ENCODE peak calls at places on chromosomes 16 and 17, in six cellular contexts. One of them, this sample, is unnamed.
A peak's percentile ranks its signal among the peaks of the same experiment; 100 is the strongest.

GRCh38 chr16:49514391-49514980 is 140.9 kb downstream of the C16orf78 start:
- DNase-seq in CD4-positive, alpha-beta memory T cell: no peak
- DNase-seq in iris pigment epithelial cell: no peak
- DNase-seq in cerebellar cortex: no peak
- DNase-seq in Right ventricle myocardium superior: no peak
- DNase-seq in small intestine: no peak
- DNase-seq in this sample: no peak

GRCh38 chr16:58435779-58436178 is 43.5 kb downstream of the GINS3 start:
- DNase-seq in CD4-positive, alpha-beta memory T cell: no peak
- DNase-seq in iris pigment epithelial cell: no peak
- DNase-seq in cerebellar cortex: no peak
- DNase-seq in Right ventricle myocardium superior: no peak
- DNase-seq in small intestine: no peak
- DNase-seq in this sample: no peak

GRCh38 chr16:86761117-86761971 is 183.0 kb downstream of the FOXL1 start:
- DNase-seq in CD4-positive, alpha-beta memory T cell: peak; percentile 11
- DNase-seq in iris pigment epithelial cell: peak; percentile 68
- DNase-seq in cerebellar cortex: no peak
- DNase-seq in Right ventricle myocardium superior: peak; percentile 77
- DNase-seq in small intestine: peak; percentile 29
- DNase-seq in this sample: peak; percentile 51

GRCh38 chr17:78026381-78026780 is 67.9 kb downstream of the TNRC6C start:
- DNase-seq in CD4-positive, alpha-beta memory T cell: no peak
- DNase-seq in iris pigment epithelial cell: peak; percentile 23
- DNase-seq in cerebellar cortex: no peak
- DNase-seq in Right ventricle myocardium superior: no peak
- DNase-seq in small intestine: no peak
- DNase-seq in this sample: no peak

GRCh38 chr17:17663160-17664072 is 17.8 kb upstream of the RAI1 start:
- DNase-seq in CD4-positive, alpha-beta memory T cell: peak; percentile 76
- DNase-seq in iris pigment epithelial cell: peak; percentile 99
- DNase-seq in cerebellar cortex: peak; percentile 59
- DNase-seq in Right ventricle myocardium superior: peak; percentile 56
- DNase-seq in small intestine: peak; percentile 62
- DNase-seq in this sample: peak; percentile 96

GRCh38 chr16:77317059-77317458 is 117.8 kb downstream of the ADAMTS18 start:
- DNase-seq in CD4-positive, alpha-beta memory T cell: no peak
- DNase-seq in iris pigment epithelial cell: no peak
- DNase-seq in cerebellar cortex: no peak
- DNase-seq in Right ventricle myocardium superior: no peak
- DNase-seq in small intestine: no peak
- DNase-seq in this sample: no peak

GRCh38 chr16:85234310-85235235 is 122.3 kb upstream of the CIBAR2 start:
- DNase-seq in CD4-positive, alpha-beta memory T cell: no peak
- DNase-seq in iris pigment epithelial cell: peak; percentile 91
- DNase-seq in cerebellar cortex: peak; percentile 75
- DNase-seq in Right ventricle myocardium superior: peak; percentile 78
- DNase-seq in small intestine: no peak
- DNase-seq in this sample: peak; percentile 76

GRCh38 chr17:79925242-79925957 is 86.2 kb upstream of the CBX4 start:
- DNase-seq in CD4-positive, alpha-beta memory T cell: no peak
- DNase-seq in iris pigment epithelial cell: peak; percentile 41
- DNase-seq in cerebellar cortex: peak; percentile 11
- DNase-seq in Right ventricle myocardium superior: peak; percentile 81
- DNase-seq in small intestine: peak; percentile 85
- DNase-seq in this sample: peak; percentile 19

GRCh38 chr16:50011707-50012106 is 13.3 kb upstream of the CNEP1R1 start:
- DNase-seq in CD4-positive, alpha-beta memory T cell: no peak
- DNase-seq in iris pigment epithelial cell: peak; percentile 34
- DNase-seq in cerebellar cortex: no peak
- DNase-seq in Right ventricle myocardium superior: no peak
- DNase-seq in small intestine: no peak
- DNase-seq in this sample: no peak

GRCh38 chr16:47664653-47665325 is 203.7 kb downstream of the PHKB start:
- DNase-seq in CD4-positive, alpha-beta memory T cell: no peak
- DNase-seq in iris pigment epithelial cell: no peak
- DNase-seq in cerebellar cortex: no peak
- DNase-seq in Right ventricle myocardium superior: no peak
- DNase-seq in small intestine: peak; percentile 51
- DNase-seq in this sample: no peak

GRCh38 chr17:39666601-39667261 is 1.5 kb upstream of the PNMT start:
- DNase-seq in CD4-positive, alpha-beta memory T cell: no peak
- DNase-seq in iris pigment epithelial cell: no peak
- DNase-seq in cerebellar cortex: peak; percentile 23
- DNase-seq in Right ventricle myocardium superior: peak; percentile 86
- DNase-seq in small intestine: peak; percentile 54
- DNase-seq in this sample: no peak

GRCh38 chr17:64964796-64965195 is 45.5 kb upstream of the LRRC37A3 start:
- DNase-seq in CD4-positive, alpha-beta memory T cell: no peak
- DNase-seq in iris pigment epithelial cell: peak; percentile 16
- DNase-seq in cerebellar cortex: no peak
- DNase-seq in Right ventricle myocardium superior: no peak
- DNase-seq in small intestine: no peak
- DNase-seq in this sample: peak; percentile 52

GRCh38 chr17:1144139-1144538 is 35.6 kb downstream of the ABR start:
- DNase-seq in CD4-positive, alpha-beta memory T cell: no peak
- DNase-seq in iris pigment epithelial cell: no peak
- DNase-seq in cerebellar cortex: no peak
- DNase-seq in Right ventricle myocardium superior: no peak
- DNase-seq in small intestine: no peak
- DNase-seq in this sample: no peak

GRCh38 chr16:82294874-82295273 is 124.8 kb upstream of the MPHOSPH6 start:
- DNase-seq in CD4-positive, alpha-beta memory T cell: no peak
- DNase-seq in iris pigment epithelial cell: no peak
- DNase-seq in cerebellar cortex: no peak
- DNase-seq in Right ventricle myocardium superior: no peak
- DNase-seq in small intestine: no peak
- DNase-seq in this sample: no peak

GRCh38 chr17:57602896-57603295 is 142.2 kb downstream of the CCDC182 start:
- DNase-seq in CD4-positive, alpha-beta memory T cell: no peak
- DNase-seq in iris pigment epithelial cell: no peak
- DNase-seq in cerebellar cortex: peak; percentile 49
- DNase-seq in Right ventricle myocardium superior: no peak
- DNase-seq in small intestine: no peak
- DNase-seq in this sample: no peak

GRCh38 chr16:15953929-15954813 is 4.8 kb downstream of the ABCC1 start:
- DNase-seq in CD4-positive, alpha-beta memory T cell: no peak
- DNase-seq in iris pigment epithelial cell: no peak
- DNase-seq in cerebellar cortex: no peak
- DNase-seq in Right ventricle myocardium superior: no peak
- DNase-seq in small intestine: no peak
- DNase-seq in this sample: no peak

GRCh38 chr16:68756250-68757051 is 19.4 kb downstream of the CDH1 start:
- DNase-seq in CD4-positive, alpha-beta memory T cell: peak; percentile 15
- DNase-seq in iris pigment epithelial cell: no peak
- DNase-seq in cerebellar cortex: no peak
- DNase-seq in Right ventricle myocardium superior: no peak
- DNase-seq in small intestine: peak; percentile 98
- DNase-seq in this sample: no peak

GRCh38 chr16:20242568-20243240 is 84.6 kb downstream of the GP2 start:
- DNase-seq in CD4-positive, alpha-beta memory T cell: no peak
- DNase-seq in iris pigment epithelial cell: no peak
- DNase-seq in cerebellar cortex: no peak
- DNase-seq in Right ventricle myocardium superior: no peak
- DNase-seq in small intestine: no peak
- DNase-seq in this sample: no peak

GRCh38 chr17:43917348-43918025 is 10.2 kb upstream of the MPP2 start:
- DNase-seq in CD4-positive, alpha-beta memory T cell: peak; percentile 57
- DNase-seq in iris pigment epithelial cell: peak; percentile 28
- DNase-seq in cerebellar cortex: peak; percentile 39
- DNase-seq in Right ventricle myocardium superior: peak; percentile 67
- DNase-seq in small intestine: peak; percentile 58
- DNase-seq in this sample: no peak

GRCh38 chr17:18981642-18982424 is 22.7 kb downstream of the FAM83G start:
- DNase-seq in CD4-positive, alpha-beta memory T cell: no peak
- DNase-seq in iris pigment epithelial cell: peak; percentile 75
- DNase-seq in cerebellar cortex: no peak
- DNase-seq in Right ventricle myocardium superior: no peak
- DNase-seq in small intestine: peak; percentile 97
- DNase-seq in this sample: peak; percentile 77

GRCh38 chr17:70074236-70074830 is 692 bp upstream of the KCNJ16 start:
- DNase-seq in CD4-positive, alpha-beta memory T cell: no peak
- DNase-seq in iris pigment epithelial cell: no peak
- DNase-seq in cerebellar cortex: peak; percentile 41
- DNase-seq in Right ventricle myocardium superior: no peak
- DNase-seq in small intestine: peak; percentile 14
- DNase-seq in this sample: no peak

GRCh38 chr17:46056800-46057304 is 57.8 kb downstream of the STH start:
- DNase-seq in CD4-positive, alpha-beta memory T cell: no peak
- DNase-seq in iris pigment epithelial cell: peak; percentile 88
- DNase-seq in cerebellar cortex: no peak
- DNase-seq in Right ventricle myocardium superior: no peak
- DNase-seq in small intestine: no peak
- DNase-seq in this sample: peak; percentile 73

GRCh38 chr17:63587770-63588169 is 12.9 kb upstream of the TACO1 start:
- DNase-seq in CD4-positive, alpha-beta memory T cell: no peak
- DNase-seq in iris pigment epithelial cell: no peak
- DNase-seq in cerebellar cortex: no peak
- DNase-seq in Right ventricle myocardium superior: no peak
- DNase-seq in small intestine: no peak
- DNase-seq in this sample: no peak

GRCh38 chr17:231191-231965 is 49.9 kb upstream of the DOC2B start:
- DNase-seq in CD4-positive, alpha-beta memory T cell: no peak
- DNase-seq in iris pigment epithelial cell: no peak
- DNase-seq in cerebellar cortex: no peak
- DNase-seq in Right ventricle myocardium superior: no peak
- DNase-seq in small intestine: no peak
- DNase-seq in this sample: no peak

GRCh38 chr17:9123594-9124553 is 102.6 kb downstream of the NTN1 start:
- DNase-seq in CD4-positive, alpha-beta memory T cell: no peak
- DNase-seq in iris pigment epithelial cell: no peak
- DNase-seq in cerebellar cortex: no peak
- DNase-seq in Right ventricle myocardium superior: no peak
- DNase-seq in small intestine: no peak
- DNase-seq in this sample: no peak

GRCh38 chr16:22614271-22614947 is 103.7 kb downstream of the NPIPB5 start:
- DNase-seq in CD4-positive, alpha-beta memory T cell: no peak
- DNase-seq in iris pigment epithelial cell: peak; percentile 30
- DNase-seq in cerebellar cortex: no peak
- DNase-seq in Right ventricle myocardium superior: no peak
- DNase-seq in small intestine: peak; percentile 82
- DNase-seq in this sample: peak; percentile 55